ENCODE peak calls at places on chromosomes 6 and 20, in four cellular contexts. K is DND-41, P is PC-9, I is astrocyte. U is an unnamed sample.

GRCh38 chr6:26556263-26557070 is 18.3 kb downstream of the HMGN4 start:
- DNase-seq in I (peak), K (peak), P (peak), U (peak)

GRCh38 chr20:373171-373890 is 7.2 kb upstream of the TRIB3 start:
- DNase-seq in I (peak), K (no peak), P (peak), U (peak)

GRCh38 chr6:25883991-25884390 is 9.9 kb upstream of the SLC17A3 start:
- DNase-seq in P (peak), I (peak), K (no peak), U (no peak)

GRCh38 chr6:17470953-17471335 is 77.5 kb downstream of the CAP2 start:
- DNase-seq in I (peak), P (no peak), K (no peak), U (no peak)

GRCh38 chr6:13431861-13432465 is 55.4 kb downstream of the GFOD1 start:
- DNase-seq in K (no peak), I (peak), P (no peak), U (peak)

GRCh38 chr6:38554700-38555413 is 84.9 kb downstream of the BTBD9 start:
- DNase-seq in P (no peak), I (peak), K (no peak), U (no peak)

GRCh38 chr20:52683761-52684160 is 288.4 kb upstream of the TSHZ2 start:
- DNase-seq in I (no peak), P (no peak), K (no peak), U (no peak)

GRCh38 chr20:35956616-35957015 is 2.3 kb upstream of the SCAND1 start:
- DNase-seq in K (no peak), P (no peak), I (no peak), U (no peak)

GRCh38 chr6:48535569-48535968 is 424.6 kb upstream of the PTCHD4 start:
- DNase-seq in P (peak), K (peak), I (peak), U (no peak)

GRCh38 chr20:64111841-64112641 is 4.7 kb upstream of the NPBWR2 start:
- DNase-seq in K (no peak), I (no peak), P (no peak), U (no peak)

GRCh38 chr6:92047886-92048285 is 1371.5 kb downstream of the EPHA7 start:
- DNase-seq in I (no peak), K (no peak), P (no peak), U (no peak)

GRCh38 chr6:125773387-125774341 is 17.1 kb upstream of the NCOA7 start:
- DNase-seq in K (no peak), P (no peak), I (no peak), U (no peak)

GRCh38 chr20:58407966-58408557 is 19.0 kb downstream of the VAPB start:
- DNase-seq in I (no peak), K (no peak), P (no peak), U (no peak)

GRCh38 chr6:134391221-134391620 is 73.3 kb upstream of the SGK1 start:
- DNase-seq in P (no peak), K (no peak), I (no peak), U (no peak)

GRCh38 chr6:163743796-163744195 is 329.3 kb downstream of the QKI start:
- DNase-seq in K (no peak), P (no peak), I (no peak), U (no peak)

GRCh38 chr20:52438326-52438963 is 246.9 kb upstream of the ZFP64 start:
- DNase-seq in P (no peak), K (no peak), I (no peak), U (no peak)

GRCh38 chr6:42440027-42440426 is 11.7 kb downstream of the TRERF1 start:
- DNase-seq in P (no peak), I (no peak), K (no peak), U (no peak)

GRCh38 chr6:52491203-52492069 is 71.3 kb downstream of the EFHC1 start:
- DNase-seq in K (no peak), I (no peak), P (no peak), U (peak)

GRCh38 chr6:131948692-131949614 is 2.2 kb downstream of the CCN2 start:
- DNase-seq in K (no peak), I (peak), P (no peak), U (peak)

GRCh38 chr6:47169785-47170685 is 127.9 kb upstream of the ADGRF1 start:
- DNase-seq in I (peak), K (no peak), P (no peak), U (no peak)

GRCh38 chr6:154842828-154843227 is 109.6 kb downstream of the SCAF8 start:
- DNase-seq in P (no peak), I (no peak), K (no peak), U (peak)

GRCh38 chr6:10412165-10412947 is 2.5 kb downstream of the TFAP2A start:
- DNase-seq in P (peak), K (no peak), I (peak), U (no peak)

GRCh38 chr6:37021356-37022129 is 16.1 kb downstream of the FGD2 start:
- DNase-seq in I (no peak), K (peak), P (peak), U (peak)

GRCh38 chr6:167045828-167046580 is 46.8 kb downstream of the CEP43 start:
- DNase-seq in K (no peak), P (no peak), I (no peak), U (no peak)

GRCh38 chr20:10922941-10923340 is 249.1 kb upstream of the JAG1 start:
- DNase-seq in I (peak), K (no peak), P (peak), U (no peak)

GRCh38 chr6:105024803-105025202 is 67.9 kb downstream of the LIN28B start:
- DNase-seq in P (no peak), K (no peak), I (peak), U (no peak)

GRCh38 chr6:152270301-152270925 is 366.7 kb downstream of the SYNE1 start:
- DNase-seq in K (no peak), P (no peak), I (peak), U (no peak)

GRCh38 chr6:11650297-11650696 is 112.7 kb downstream of the TMEM170B start:
- DNase-seq in K (no peak), I (peak), P (peak), U (peak)

GRCh38 chr20:36207602-36208001 is 28.7 kb upstream of the AAR2 start:
- DNase-seq in K (no peak), I (no peak), P (no peak), U (no peak)

GRCh38 chr20:48983423-48984400 is 62.2 kb downstream of the ARFGEF2 start:
- DNase-seq in P (peak), I (peak), K (no peak), U (peak)

GRCh38 chr6:165321555-165322145 is 12.2 kb upstream of the C6orf118 start:
- DNase-seq in K (no peak), P (no peak), I (no peak), U (no peak)

GRCh38 chr20:58627212-58628072 is 23.6 kb upstream of the STX16 start:
- DNase-seq in I (no peak), P (no peak), K (no peak), U (no peak)

GRCh38 chr20:9672027-9672426 is 157.6 kb downstream of the LAMP5 start:
- DNase-seq in K (no peak), P (no peak), I (no peak), U (no peak)

GRCh38 chr6:108760158-108761050 is 87.8 kb upstream of the ARMC2 start:
- DNase-seq in I (peak), P (no peak), K (no peak), U (no peak)

GRCh38 chr6:169160091-169160854 is 93.4 kb downstream of the THBS2 start:
- DNase-seq in I (no peak), P (no peak), K (no peak), U (no peak)

GRCh38 chr6:151493495-151494234 is at the start of gene CCDC170:
- DNase-seq in P (peak), I (peak), K (no peak), U (peak)

GRCh38 chr20:53291548-53291947 is 302.1 kb downstream of the ZNF217 start:
- DNase-seq in P (no peak), I (no peak), K (peak), U (no peak)

GRCh38 chr6:159836294-159837140 is 36.4 kb downstream of the PNLDC1 start:
- DNase-seq in K (no peak), I (peak), P (no peak), U (no peak)

GRCh38 chr6:3753228-3753795 is 1.8 kb upstream of the PXDC1 start:
- DNase-seq in K (no peak), I (no peak), P (no peak), U (peak)
- TF ChIP-seq EZH2 in K (no peak), I (no peak), P (no peak), U (no peak)

DNA sequence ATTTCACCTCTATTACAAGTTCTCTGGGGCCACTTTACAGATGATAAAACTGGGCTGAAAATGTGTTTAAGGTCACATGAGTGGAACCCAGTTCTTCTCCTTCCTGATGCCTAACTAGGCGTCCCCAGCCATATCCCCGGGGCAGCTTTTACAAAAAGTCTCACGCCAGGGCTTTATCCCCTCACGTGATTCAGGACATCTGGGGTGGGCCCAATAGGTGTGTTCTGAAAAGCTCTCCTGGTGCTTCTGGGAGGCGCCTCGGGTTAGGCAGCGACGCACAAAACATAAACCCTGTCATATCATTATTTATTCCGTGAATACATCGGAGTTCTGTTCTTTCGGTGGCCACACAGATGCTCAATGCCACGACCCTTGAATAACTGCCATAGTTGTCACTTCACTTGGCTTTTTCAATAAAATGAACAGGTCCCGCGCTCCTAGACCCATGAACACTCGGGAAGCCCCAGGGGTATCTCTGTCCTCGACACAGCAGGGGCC is 32.1 kb downstream of the SF3B5 start:
- DNase-seq in I (no peak), K (no peak), P (peak), U (no peak)
- TF ChIP-seq EZH2 in I (no peak), K (no peak), P (no peak), U (peak)

GRCh38 chr6:28205879-28206278 is 19.2 kb upstream of the ZSCAN9 start:
- DNase-seq in P (no peak), I (no peak), K (no peak), U (no peak)

GRCh38 chr6:28209753-28210535 is 15.1 kb upstream of the ZSCAN9 start:
- DNase-seq in I (no peak), P (no peak), K (no peak), U (no peak)

GRCh38 chr6:28208180-28208659 is 16.9 kb upstream of the ZSCAN9 start:
- DNase-seq in P (no peak), I (no peak), K (no peak), U (no peak)

GRCh38 chr6:28206527-28207243 is 18.4 kb upstream of the ZSCAN9 start:
- DNase-seq in I (no peak), K (no peak), P (no peak), U (no peak)

GRCh38 chr6:28207244-28208179 is 17.6 kb upstream of the ZSCAN9 start:
- DNase-seq in P (no peak), I (peak), K (no peak), U (peak)
- TF ChIP-seq EZH2 in P (no peak), I (no peak), K (no peak), U (peak)

GRCh38 chr6:19796452-19796851 is 40.7 kb upstream of the ID4 start:
- DNase-seq in K (no peak), P (no peak), I (no peak), U (no peak)
- TF ChIP-seq EZH2 in K (no peak), P (no peak), I (no peak), U (no peak)

DNA sequence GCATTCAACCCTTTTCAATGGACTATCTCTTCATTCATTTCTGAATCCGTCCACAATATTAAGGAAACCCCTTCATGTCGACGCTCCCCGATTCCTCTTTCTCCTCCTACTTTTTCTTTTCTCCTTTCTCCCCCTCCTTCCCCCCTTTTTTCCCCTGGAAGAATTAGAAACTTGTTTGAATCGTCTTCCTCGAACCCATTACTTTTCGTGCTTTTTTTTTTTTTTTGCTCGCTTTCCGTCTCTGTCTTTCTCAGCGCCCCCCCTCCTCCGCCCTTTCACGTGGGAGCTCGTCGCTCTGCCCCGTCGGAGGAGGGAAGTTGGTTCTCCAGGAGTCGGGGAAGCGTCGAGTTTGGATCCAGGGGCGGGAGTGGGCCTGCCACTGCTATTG is 2.3 kb upstream of the NKX2-2 start:
- DNase-seq in K (no peak), I (no peak), P (no peak), U (no peak)
- TF ChIP-seq EZH2 in K (no peak), I (no peak), P (no peak), U (no peak)

GRCh38 chr20:47785900-47786762 is 850 bp upstream of the SULF2 start:
- DNase-seq in K (no peak), I (peak), P (peak), U (peak)
- TF ChIP-seq EZH2 in K (no peak), I (peak), P (no peak), U (peak)

GRCh38 chr6:1622851-1623768 is 13.4 kb downstream of the FOXC1 start:
- DNase-seq in P (no peak), K (no peak), I (no peak), U (no peak)
- TF ChIP-seq EZH2 in P (no peak), K (no peak), I (no peak), U (no peak)

GRCh38 chr20:62694106-62694505 is 14.5 kb upstream of the NTSR1 start:
- DNase-seq in P (no peak), I (no peak), K (no peak), U (no peak)
- TF ChIP-seq EZH2 in P (no peak), I (no peak), K (no peak), U (no peak)

GRCh38 chr6:32096394-32097258 is 12.5 kb downstream of the TNXB start:
- DNase-seq in P (no peak), I (no peak), K (no peak), U (no peak)
- TF ChIP-seq EZH2 in P (no peak), I (peak), K (no peak), U (no peak)

GRCh38 chr6:143538374-143538773 is 26.9 kb upstream of the FUCA2 start:
- DNase-seq in P (no peak), I (no peak), K (no peak), U (no peak)

GRCh38 chr6:143536866-143537691 is 25.6 kb upstream of the FUCA2 start:
- DNase-seq in I (peak), P (peak), K (no peak), U (peak)

GRCh38 chr6:143535189-143535614 is 23.7 kb upstream of the FUCA2 start:
- DNase-seq in K (no peak), P (no peak), I (no peak), U (no peak)

GRCh38 chr6:143539106-143539505 is 27.6 kb upstream of the FUCA2 start:
- DNase-seq in K (no peak), I (no peak), P (no peak), U (no peak)

DNA sequence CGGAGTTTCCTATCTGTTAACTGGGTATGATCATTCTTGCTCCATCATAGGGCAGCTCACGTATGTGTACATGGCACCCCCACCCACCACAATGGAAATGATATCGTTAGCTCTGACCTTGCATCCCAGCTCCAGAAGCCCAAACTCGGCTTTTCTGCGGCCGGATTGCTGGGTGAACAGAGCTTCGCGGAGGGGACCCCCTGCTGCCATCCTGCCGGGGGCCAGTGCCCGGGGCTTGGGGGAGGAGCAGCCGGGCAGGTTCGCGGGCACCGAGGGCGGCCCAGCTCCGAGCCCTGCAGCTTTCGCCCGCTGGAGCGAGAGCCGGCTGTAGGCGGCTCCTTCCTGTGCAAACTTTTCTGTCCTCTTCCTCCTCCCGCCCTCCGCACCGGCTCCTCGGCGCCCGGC is 24.9 kb upstream of the FUCA2 start:
- DNase-seq in K (peak), I (peak), P (no peak), U (peak)
- TF ChIP-seq EZH2 in K (peak), I (no peak), P (no peak), U (no peak)

U was measured in endothelial cell of umbilical vein.